ENCODE peak calls at places on chromosomes 12 and 14, in ten cellular contexts. H, M, V, L, I, A, Q, B, F and Y are unnamed samples.
A peak's percentile ranks its signal among the peaks of the same experiment; 100 is the strongest.

GRCh38 chr12:77204055-77204454 is 138.7 kb upstream of the E2F7 start:
- DNase-seq in H (no peak), M (no peak), V (no peak), L (no peak), I (no peak), A (peak; percentile 10), Q (peak; percentile 14), B (no peak), F (peak; percentile 9), Y (no peak)

GRCh38 chr12:49813131-49813530 is 15.1 kb downstream of the NCKAP5L start:
- DNase-seq in H (no peak), M (no peak), V (no peak), L (no peak), I (no peak), A (no peak), Q (no peak), B (no peak), F (no peak), Y (no peak)

GRCh38 chr14:82422186-82422585 is 888.5 kb upstream of the SEL1L start:
- DNase-seq in H (no peak), M (no peak), V (no peak), L (no peak), I (no peak), A (no peak), Q (no peak), B (no peak), F (no peak), Y (no peak)

GRCh38 chr14:75610839-75611238 is 32.4 kb downstream of the FLVCR2 start:
- DNase-seq in H (no peak), M (no peak), V (no peak), L (no peak), I (no peak), A (peak; percentile 23), Q (no peak), B (no peak), F (no peak), Y (no peak)

GRCh38 chr12:46787496-46788055 is 38.2 kb downstream of the SLC38A4 start:
- DNase-seq in H (no peak), M (no peak), V (no peak), L (peak; percentile 49), I (no peak), A (no peak), Q (no peak), B (no peak), F (no peak), Y (no peak)

GRCh38 chr14:99158646-99159165 is 113.3 kb downstream of the BCL11B start:
- DNase-seq in H (no peak), M (no peak), V (no peak), L (no peak), I (no peak), A (no peak), Q (no peak), B (no peak), F (no peak), Y (no peak)

GRCh38 chr14:65156568-65157366 is 54.5 kb upstream of the MAX start:
- DNase-seq in H (no peak), M (no peak), V (peak; percentile 29), L (peak; percentile 92), I (no peak), A (peak; percentile 93), Q (no peak), B (no peak), F (no peak), Y (no peak)

GRCh38 chr12:753401-754237 is 1.2 kb downstream of the WNK1 start:
- DNase-seq in H (peak; percentile 19), M (no peak), V (peak; percentile 45), L (no peak), I (peak; percentile 31), A (peak; percentile 16), Q (peak; percentile 56), B (peak; percentile 79), F (peak; percentile 24), Y (peak; percentile 30)

GRCh38 chr14:23641915-23642588 is 5.9 kb downstream of the DHRS2 start:
- DNase-seq in H (no peak), M (no peak), V (peak; percentile 54), L (no peak), I (no peak), A (no peak), Q (no peak), B (no peak), F (no peak), Y (no peak)

GRCh38 chr12:10361084-10361483 is 28.8 kb downstream of the KLRK1 start:
- DNase-seq in H (no peak), M (no peak), V (no peak), L (no peak), I (no peak), A (no peak), Q (no peak), B (peak; percentile 8), F (peak; percentile 31), Y (no peak)

GRCh38 chr12:131608740-131609665 is 101.9 kb upstream of the SFSWAP start:
- DNase-seq in H (peak; percentile 40), M (peak; percentile 54), V (peak; percentile 59), L (peak; percentile 62), I (peak; percentile 32), A (peak; percentile 24), Q (peak; percentile 63), B (peak; percentile 86), F (peak; percentile 79), Y (peak; percentile 63)